ENCODE peak calls at places on chromosomes 2 and 18, in seven cellular contexts. One of them, this sample, is unnamed.

GRCh38 chr2:242011991-242012764 is 142.6 kb downstream of the RTP5 start:
- DNase-seq in COLO829: no peak
- DNase-seq in NCI-H1092: no peak
- DNase-seq in fibroblast of pulmonary artery: no peak
- DNase-seq in MG63: no peak
- DNase-seq in cerebellar cortex: no peak
- DNase-seq in fibroblast of gingiva: no peak
- DNase-seq in this sample: no peak

GRCh38 chr2:49045083-49045482 is 109.2 kb downstream of the FSHR start:
- DNase-seq in COLO829: no peak
- DNase-seq in NCI-H1092: no peak
- DNase-seq in fibroblast of pulmonary artery: no peak
- DNase-seq in MG63: no peak
- DNase-seq in cerebellar cortex: no peak
- DNase-seq in fibroblast of gingiva: no peak
- DNase-seq in this sample: no peak

GRCh38 chr2:99480390-99480789 is 9.4 kb downstream of the REV1 start:
- DNase-seq in COLO829: no peak
- DNase-seq in NCI-H1092: no peak
- DNase-seq in fibroblast of pulmonary artery: peak
- DNase-seq in MG63: no peak
- DNase-seq in cerebellar cortex: no peak
- DNase-seq in fibroblast of gingiva: no peak
- DNase-seq in this sample: no peak

GRCh38 chr18:9218052-9218451 is 81.5 kb downstream of the ANKRD12 start:
- DNase-seq in COLO829: no peak
- DNase-seq in NCI-H1092: no peak
- DNase-seq in fibroblast of pulmonary artery: peak
- DNase-seq in MG63: no peak
- DNase-seq in cerebellar cortex: no peak
- DNase-seq in fibroblast of gingiva: peak
- DNase-seq in this sample: no peak

GRCh38 chr18:36496022-36496421 is 198.5 kb downstream of the FHOD3 start:
- DNase-seq in COLO829: no peak
- DNase-seq in NCI-H1092: no peak
- DNase-seq in fibroblast of pulmonary artery: no peak
- DNase-seq in MG63: no peak
- DNase-seq in cerebellar cortex: no peak
- DNase-seq in fibroblast of gingiva: no peak
- DNase-seq in this sample: no peak

GRCh38 chr2:204228169-204228940 is 291.8 kb downstream of the ICOS start:
- DNase-seq in COLO829: no peak
- DNase-seq in NCI-H1092: peak
- DNase-seq in fibroblast of pulmonary artery: no peak
- DNase-seq in MG63: no peak
- DNase-seq in cerebellar cortex: no peak
- DNase-seq in fibroblast of gingiva: no peak
- DNase-seq in this sample: peak

GRCh38 chr2:60581461-60582282 is 28.2 kb upstream of the BCL11A start:
- DNase-seq in COLO829: peak
- DNase-seq in NCI-H1092: peak
- DNase-seq in fibroblast of pulmonary artery: peak
- DNase-seq in MG63: peak
- DNase-seq in cerebellar cortex: peak
- DNase-seq in fibroblast of gingiva: peak
- DNase-seq in this sample: no peak

GRCh38 chr2:65164379-65165023 is 34.6 kb upstream of the RAB1A start:
- DNase-seq in COLO829: no peak
- DNase-seq in NCI-H1092: no peak
- DNase-seq in fibroblast of pulmonary artery: no peak
- DNase-seq in MG63: no peak
- DNase-seq in cerebellar cortex: no peak
- DNase-seq in fibroblast of gingiva: no peak
- DNase-seq in this sample: no peak

GRCh38 chr2:71576541-71576940 is 123.2 kb downstream of the DYSF start:
- DNase-seq in COLO829: no peak
- DNase-seq in NCI-H1092: no peak
- DNase-seq in fibroblast of pulmonary artery: no peak
- DNase-seq in MG63: no peak
- DNase-seq in cerebellar cortex: no peak
- DNase-seq in fibroblast of gingiva: no peak
- DNase-seq in this sample: no peak

GRCh38 chr18:70154591-70155194 is 50.8 kb downstream of the RTTN start:
- DNase-seq in COLO829: no peak
- DNase-seq in NCI-H1092: no peak
- DNase-seq in fibroblast of pulmonary artery: peak
- DNase-seq in MG63: no peak
- DNase-seq in cerebellar cortex: no peak
- DNase-seq in fibroblast of gingiva: peak
- DNase-seq in this sample: no peak

GRCh38 chr18:23356915-23357421 is 96.1 kb upstream of the RIOK3 start:
- DNase-seq in COLO829: no peak
- DNase-seq in NCI-H1092: no peak
- DNase-seq in fibroblast of pulmonary artery: peak
- DNase-seq in MG63: no peak
- DNase-seq in cerebellar cortex: no peak
- DNase-seq in fibroblast of gingiva: peak
- DNase-seq in this sample: no peak

GRCh38 chr2:240962371-240963064 is 35.9 kb upstream of the SNED1 start:
- DNase-seq in COLO829: no peak
- DNase-seq in NCI-H1092: no peak
- DNase-seq in fibroblast of pulmonary artery: peak
- DNase-seq in MG63: no peak
- DNase-seq in cerebellar cortex: no peak
- DNase-seq in fibroblast of gingiva: peak
- DNase-seq in this sample: no peak

GRCh38 chr2:26487192-26487591 is 9.3 kb upstream of the OTOF start:
- DNase-seq in COLO829: no peak
- DNase-seq in NCI-H1092: no peak
- DNase-seq in fibroblast of pulmonary artery: no peak
- DNase-seq in MG63: no peak
- DNase-seq in cerebellar cortex: no peak
- DNase-seq in fibroblast of gingiva: no peak
- DNase-seq in this sample: no peak

GRCh38 chr2:60880633-60880987 is 764 bp upstream of the REL start:
- DNase-seq in COLO829: no peak
- DNase-seq in NCI-H1092: no peak
- DNase-seq in fibroblast of pulmonary artery: no peak
- DNase-seq in MG63: no peak
- DNase-seq in cerebellar cortex: peak
- DNase-seq in fibroblast of gingiva: peak
- DNase-seq in this sample: no peak

GRCh38 chr2:239727776-239728600 is 297.2 kb downstream of the NDUFA10 start:
- DNase-seq in COLO829: no peak
- DNase-seq in NCI-H1092: no peak
- DNase-seq in fibroblast of pulmonary artery: no peak
- DNase-seq in MG63: no peak
- DNase-seq in cerebellar cortex: peak
- DNase-seq in fibroblast of gingiva: no peak
- DNase-seq in this sample: no peak

GRCh38 chr2:178865537-178865936 is 58.3 kb upstream of the TTN start:
- DNase-seq in COLO829: no peak
- DNase-seq in NCI-H1092: no peak
- DNase-seq in fibroblast of pulmonary artery: peak
- DNase-seq in MG63: peak
- DNase-seq in cerebellar cortex: no peak
- DNase-seq in fibroblast of gingiva: no peak
- DNase-seq in this sample: no peak

GRCh38 chr18:76977108-76977621 is 154.8 kb downstream of the ZNF236 start:
- DNase-seq in COLO829: no peak
- DNase-seq in NCI-H1092: peak
- DNase-seq in fibroblast of pulmonary artery: no peak
- DNase-seq in MG63: no peak
- DNase-seq in cerebellar cortex: no peak
- DNase-seq in fibroblast of gingiva: no peak
- DNase-seq in this sample: no peak

GRCh38 chr2:159285433-159285832 is 1.1 kb downstream of the WDSUB1 start:
- DNase-seq in COLO829: no peak
- DNase-seq in NCI-H1092: no peak
- DNase-seq in fibroblast of pulmonary artery: no peak
- DNase-seq in MG63: no peak
- DNase-seq in cerebellar cortex: no peak
- DNase-seq in fibroblast of gingiva: no peak
- DNase-seq in this sample: no peak

GRCh38 chr2:45540942-45541341 is 70.1 kb downstream of the SRBD1 start:
- DNase-seq in COLO829: no peak
- DNase-seq in NCI-H1092: no peak
- DNase-seq in fibroblast of pulmonary artery: no peak
- DNase-seq in MG63: no peak
- DNase-seq in cerebellar cortex: no peak
- DNase-seq in fibroblast of gingiva: no peak
- DNase-seq in this sample: no peak

GRCh38 chr2:106581755-106582430 is 94.7 kb downstream of the CD8B2 start:
- DNase-seq in COLO829: peak
- DNase-seq in NCI-H1092: no peak
- DNase-seq in fibroblast of pulmonary artery: peak
- DNase-seq in MG63: peak
- DNase-seq in cerebellar cortex: peak
- DNase-seq in fibroblast of gingiva: peak
- DNase-seq in this sample: peak

GRCh38 chr18:79851981-79852380 is 54.2 kb downstream of the KCNG2 start:
- DNase-seq in COLO829: no peak
- DNase-seq in NCI-H1092: no peak
- DNase-seq in fibroblast of pulmonary artery: no peak
- DNase-seq in MG63: no peak
- DNase-seq in cerebellar cortex: no peak
- DNase-seq in fibroblast of gingiva: no peak
- DNase-seq in this sample: no peak

GRCh38 chr2:20897874-20898453 is 75.1 kb upstream of the LDAH start:
- DNase-seq in COLO829: no peak
- DNase-seq in NCI-H1092: no peak
- DNase-seq in fibroblast of pulmonary artery: no peak
- DNase-seq in MG63: no peak
- DNase-seq in cerebellar cortex: no peak
- DNase-seq in fibroblast of gingiva: no peak
- DNase-seq in this sample: no peak

GRCh38 chr18:79416022-79416676 is 20.4 kb downstream of the NFATC1 start:
- DNase-seq in COLO829: no peak
- DNase-seq in NCI-H1092: no peak
- DNase-seq in fibroblast of pulmonary artery: no peak
- DNase-seq in MG63: no peak
- DNase-seq in cerebellar cortex: no peak
- DNase-seq in fibroblast of gingiva: no peak
- DNase-seq in this sample: no peak

GRCh38 chr2:178949584-178949983 is 100.4 kb downstream of the CCDC141 start:
- DNase-seq in COLO829: no peak
- DNase-seq in NCI-H1092: no peak
- DNase-seq in fibroblast of pulmonary artery: no peak
- DNase-seq in MG63: no peak
- DNase-seq in cerebellar cortex: no peak
- DNase-seq in fibroblast of gingiva: no peak
- DNase-seq in this sample: no peak

GRCh38 chr2:235230809-235231601 is 262.8 kb upstream of the AGAP1 start:
- DNase-seq in COLO829: peak
- DNase-seq in NCI-H1092: peak
- DNase-seq in fibroblast of pulmonary artery: peak
- DNase-seq in MG63: no peak
- DNase-seq in cerebellar cortex: no peak
- DNase-seq in fibroblast of gingiva: peak
- DNase-seq in this sample: no peak

This sample was measured in NCI-H524 treated with DMSO at 0.1 percent for 48 hours.